ENCODE peak calls at places on chromosome 1, in six cellular contexts. Z, M, O, E, H and T are unnamed samples.

GRCh38 chr1:54250670-54251069 is 50.7 kb downstream of the MRPL37 start:
- DNase-seq in Z (no peak), M (no peak), O (no peak), E (no peak), H (no peak), T (no peak)

GRCh38 chr1:17355898-17356297 is 16.1 kb upstream of the PADI6 start:
- DNase-seq in Z (no peak), M (no peak), O (no peak), E (no peak), H (peak), T (peak)

GRCh38 chr1:106962591-106962990 is 93.9 kb upstream of the PRMT6 start:
- DNase-seq in Z (no peak), M (no peak), O (no peak), E (no peak), H (no peak), T (no peak)

GRCh38 chr1:28887835-28888682 is 26.3 kb upstream of the EPB41 start:
- DNase-seq in Z (no peak), M (no peak), O (no peak), E (no peak), H (no peak), T (no peak)

GRCh38 chr1:27393641-27394281 is 1.3 kb downstream of the GPR3 start:
- DNase-seq in Z (no peak), M (no peak), O (no peak), E (no peak), H (no peak), T (no peak)

GRCh38 chr1:228510101-228510850 is 23.1 kb downstream of the RNF187 start:
- DNase-seq in Z (no peak), M (no peak), O (no peak), E (no peak), H (no peak), T (no peak)

GRCh38 chr1:177569476-177569875 is 398.7 kb downstream of the BRINP2 start:
- DNase-seq in Z (no peak), M (no peak), O (no peak), E (no peak), H (no peak), T (no peak)

GRCh38 chr1:228426518-228427175 is 10.0 kb upstream of the TRIM17 start:
- DNase-seq in Z (no peak), M (no peak), O (no peak), E (no peak), H (no peak), T (no peak)

GRCh38 chr1:6248161-6248776 is 4.3 kb downstream of the HES3 start:
- DNase-seq in Z (no peak), M (no peak), O (no peak), E (no peak), H (no peak), T (no peak)

GRCh38 chr1:240352769-240353168 is 259.2 kb downstream of the GREM2 start:
- DNase-seq in Z (no peak), M (no peak), O (no peak), E (no peak), H (no peak), T (no peak)

GRCh38 chr1:170598618-170599017 is 65.3 kb upstream of the PRRX1 start:
- DNase-seq in Z (no peak), M (no peak), O (no peak), E (no peak), H (no peak), T (no peak)

GRCh38 chr1:86202552-86203340 is 46.2 kb upstream of the COL24A1 start:
- DNase-seq in Z (no peak), M (no peak), O (no peak), E (no peak), H (no peak), T (no peak)

GRCh38 chr1:155286544-155286943 is 9.3 kb downstream of the HCN3 start:
- DNase-seq in Z (no peak), M (no peak), O (no peak), E (no peak), H (no peak), T (no peak)

GRCh38 chr1:240136402-240136801 is 44.7 kb downstream of the FMN2 start:
- DNase-seq in Z (no peak), M (peak), O (no peak), E (no peak), H (no peak), T (no peak)

GRCh38 chr1:212549503-212550017 is 59.0 kb upstream of the ATF3 start:
- DNase-seq in Z (no peak), M (no peak), O (no peak), E (no peak), H (no peak), T (no peak)

GRCh38 chr1:201448981-201449380 is 20.0 kb downstream of the PHLDA3 start:
- DNase-seq in Z (no peak), M (no peak), O (no peak), E (no peak), H (no peak), T (no peak)

GRCh38 chr1:11879311-11880180 is 20.8 kb upstream of the NPPB start:
- DNase-seq in Z (no peak), M (no peak), O (no peak), E (no peak), H (no peak), T (no peak)

GRCh38 chr1:31897534-31898100 is 40.6 kb downstream of the PTP4A2 start:
- DNase-seq in Z (no peak), M (no peak), O (no peak), E (no peak), H (no peak), T (no peak)

GRCh38 chr1:182602945-182603645 is 1.1 kb downstream of the RGS16 start:
- DNase-seq in Z (no peak), M (peak), O (no peak), E (no peak), H (no peak), T (peak)

GRCh38 chr1:40592107-40592773 is 60.8 kb downstream of the ZNF684 start:
- DNase-seq in Z (no peak), M (no peak), O (no peak), E (no peak), H (no peak), T (peak)

GRCh38 chr1:31627301-31627929 is 9.9 kb downstream of the HCRTR1 start:
- DNase-seq in Z (no peak), M (no peak), O (no peak), E (no peak), H (no peak), T (no peak)

GRCh38 chr1:219847215-219847855 is 81.0 kb downstream of the SLC30A10 start:
- DNase-seq in Z (no peak), M (no peak), O (peak), E (no peak), H (no peak), T (no peak)

GRCh38 chr1:206579747-206580437 is 32.4 kb downstream of the EIF2D start:
- DNase-seq in Z (no peak), M (peak), O (no peak), E (no peak), H (peak), T (peak)

GRCh38 chr1:20368866-20369545 is 78.3 kb downstream of the VWA5B1 start:
- DNase-seq in Z (no peak), M (no peak), O (no peak), E (no peak), H (no peak), T (no peak)